ENCODE peak calls at places on chromosomes 6 and 20, in five cellular contexts. R is mucosa of descending colon; B is esophagus squamous epithelium; C is CD8-positive, alpha-beta T cell; E is psoas muscle. Z is an unnamed sample.
A peak's percentile ranks its signal among the peaks of the same experiment; 100 is the strongest.

GRCh38 chr20:63106108-63106764 is 99.5 kb upstream of the BHLHE23 start:
- DNase-seq in R (peak; percentile 71), B (no peak), C (no peak), E (no peak), Z (no peak)

GRCh38 chr6:138115877-138116660 is 8.8 kb upstream of the PERP start:
- DNase-seq in R (no peak), B (no peak), C (peak; percentile 38), E (peak; percentile 66), Z (no peak)

GRCh38 chr6:3419624-3420272 is 37.1 kb downstream of the SLC22A23 start:
- DNase-seq in R (no peak), B (no peak), C (no peak), E (no peak), Z (peak; percentile 37)

GRCh38 chr6:130944486-130944885 is 117.3 kb downstream of the SMLR1 start:
- DNase-seq in R (no peak), B (no peak), C (no peak), E (no peak), Z (no peak)

GRCh38 chr20:60857708-60858107 is 394.4 kb upstream of the CDH4 start:
- DNase-seq in R (no peak), B (no peak), C (no peak), E (no peak), Z (no peak)

GRCh38 chr20:51532577-51533191 is 9.8 kb downstream of the NFATC2 start:
- DNase-seq in R (peak; percentile 59), B (no peak), C (no peak), E (peak; percentile 80), Z (no peak)

GRCh38 chr6:89509719-89510339 is 76.9 kb downstream of the ANKRD6 start:
- DNase-seq in R (no peak), B (no peak), C (no peak), E (no peak), Z (no peak)

GRCh38 chr6:112016335-112016734 is 37.6 kb upstream of the CCN6 start:
- DNase-seq in R (no peak), B (no peak), C (no peak), E (no peak), Z (no peak)

GRCh38 chr6:139595183-139595582 is 220.7 kb upstream of the CITED2 start:
- DNase-seq in R (no peak), B (no peak), C (no peak), E (no peak), Z (no peak)

GRCh38 chr20:10357974-10358373 is 76.0 kb downstream of the MKKS start:
- DNase-seq in R (no peak), B (no peak), C (no peak), E (no peak), Z (no peak)

GRCh38 chr20:44541957-44542356 is 20.1 kb upstream of the SERINC3 start:
- DNase-seq in R (no peak), B (no peak), C (no peak), E (no peak), Z (no peak)

DNA sequence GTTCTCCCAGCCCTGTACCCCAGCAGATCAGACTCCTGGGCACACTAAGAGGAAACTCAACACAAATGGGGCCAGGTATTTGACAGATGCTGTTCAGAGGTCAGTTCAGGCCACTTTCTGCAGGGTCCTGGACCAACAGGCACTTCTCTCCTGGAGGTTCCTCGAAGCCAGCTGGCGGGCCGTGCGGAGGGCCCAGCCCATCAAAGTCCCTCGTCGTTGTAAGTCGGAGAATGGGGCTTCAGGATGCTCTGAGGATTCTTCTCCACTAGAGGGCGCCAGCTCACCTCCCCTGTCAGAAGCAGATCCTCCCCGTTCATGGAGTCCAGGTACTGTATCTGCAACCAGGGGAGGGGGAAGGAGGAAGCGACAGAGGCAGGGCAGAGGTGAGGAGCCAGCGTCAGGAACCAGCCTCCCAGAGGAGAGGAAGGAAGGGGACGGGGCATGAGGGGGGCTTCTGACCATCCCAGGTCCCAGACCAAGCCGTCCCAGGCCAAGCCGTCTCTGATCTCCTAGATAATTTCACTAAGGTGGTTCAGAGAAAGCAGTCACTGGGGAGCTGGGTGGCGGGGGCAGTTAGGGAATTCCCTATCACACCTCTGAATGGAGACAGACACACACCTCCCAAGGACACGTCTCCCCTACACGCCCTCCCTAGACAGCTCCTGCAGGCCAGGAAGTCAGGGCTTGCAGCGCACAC is 11.7 kb upstream of the FAM83C start:
- DNase-seq in R (peak; percentile 72), B (peak; percentile 26), C (peak; percentile 82), E (peak; percentile 80), Z (no peak)
- H3K4me1 ChIP-seq in R (peaks cover 9% of the 10 kb centered on the region), B (peaks cover 69% of the 10 kb centered on the region), C (peaks cover 4% of the 10 kb centered on the region), E (peaks cover 44% of the 10 kb centered on the region), Z (peaks cover 56% of the 10 kb centered on the region)

GRCh38 chr20:61900376-61901293 is 165.0 kb downstream of the TAF4 start:
- DNase-seq in R (peak; percentile 37), B (no peak), C (no peak), E (peak; percentile 28), Z (no peak)

GRCh38 chr20:61896058-61896961 is 169.4 kb downstream of the TAF4 start:
- DNase-seq in R (peak; percentile 49), B (no peak), C (peak; percentile 14), E (peak; percentile 57), Z (no peak)

GRCh38 chr20:61897401-61898295 is 168.0 kb downstream of the TAF4 start:
- DNase-seq in R (peak; percentile 42), B (no peak), C (no peak), E (peak; percentile 32), Z (no peak)

GRCh38 chr20:61899971-61900370 is 165.7 kb downstream of the TAF4 start:
- DNase-seq in R (peak; percentile 42), B (no peak), C (no peak), E (peak; percentile 43), Z (no peak)

DNA sequence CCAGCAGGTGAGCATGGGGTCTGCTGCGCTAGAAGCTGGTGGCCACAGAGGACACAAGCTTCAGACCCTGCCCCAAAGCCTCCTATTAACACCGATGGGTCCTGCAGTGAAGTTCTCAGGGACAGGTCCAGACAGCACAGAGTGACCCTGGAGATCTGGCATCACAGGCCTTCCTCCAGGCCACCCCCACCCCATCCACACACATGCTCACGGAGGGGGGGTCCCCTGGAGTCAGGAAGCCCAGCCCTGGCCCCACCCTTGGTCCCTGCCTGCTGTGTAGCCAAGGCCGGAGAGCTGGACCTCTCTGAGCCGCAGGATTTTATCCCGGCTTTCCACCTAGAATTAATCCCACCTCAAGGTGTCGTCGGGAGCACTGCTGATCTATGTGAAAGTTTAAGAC is 167.3 kb downstream of the TAF4 start:
- DNase-seq in R (peak; percentile 23), B (no peak), C (no peak), E (peak; percentile 19), Z (no peak)
- H3K4me1 ChIP-seq in R (no peaks in the 10 kb centered on the region), B (peaks cover 6% of the 10 kb centered on the region), C (no peaks in the 10 kb centered on the region), E (no peaks in the 10 kb centered on the region), Z (peaks cover 4% of the 10 kb centered on the region)

GRCh38 chr20:50141018-50141675 is 12.4 kb downstream of the PEDS1 start:
- DNase-seq in R (no peak), B (no peak), C (no peak), E (no peak), Z (no peak)
- H3K4me1 ChIP-seq in R (no peaks in the 10 kb centered on the region), B (peaks cover 98% of the 10 kb centered on the region), C (peaks cover 6% of the 10 kb centered on the region), E (peaks cover 52% of the 10 kb centered on the region), Z (peaks cover 93% of the 10 kb centered on the region)

GRCh38 chr6:44104661-44105060 is 22.6 kb downstream of the MRPL14 start:
- DNase-seq in R (no peak), B (no peak), C (no peak), E (peak; percentile 76), Z (no peak)
- H3K4me1 ChIP-seq in R (no peaks in the 10 kb centered on the region), B (peaks cover 23% of the 10 kb centered on the region), C (no peaks in the 10 kb centered on the region), E (peaks cover 58% of the 10 kb centered on the region), Z (peaks cover 8% of the 10 kb centered on the region)

DNA sequence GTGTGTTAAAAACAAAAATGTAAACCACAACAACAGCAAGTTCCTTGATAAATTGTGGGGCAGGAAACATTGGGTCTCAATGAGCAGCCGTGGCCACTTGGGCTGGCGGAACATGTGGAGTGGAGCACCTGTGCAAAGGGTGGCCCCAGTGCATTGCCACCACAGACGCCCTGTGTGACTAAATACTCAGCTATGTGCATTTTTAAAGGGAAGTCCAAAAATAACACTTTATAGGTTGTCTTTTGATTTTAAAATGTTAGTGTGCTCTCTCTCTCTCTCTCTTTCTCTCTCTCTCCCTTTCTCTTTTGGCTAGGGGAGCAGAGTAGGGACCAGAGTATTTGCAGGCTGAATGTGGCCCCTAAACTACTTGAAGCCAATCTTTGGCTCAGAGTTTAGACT is 236.4 kb downstream of the BCAS1 start:
- DNase-seq in R (peak; percentile 66), B (no peak), C (no peak), E (no peak), Z (no peak)
- H3K4me1 ChIP-seq in R (peaks cover 29% of the 10 kb centered on the region), B (peaks cover 31% of the 10 kb centered on the region), C (peaks cover 53% of the 10 kb centered on the region), E (peaks cover 13% of the 10 kb centered on the region), Z (peaks cover 23% of the 10 kb centered on the region)

DNA sequence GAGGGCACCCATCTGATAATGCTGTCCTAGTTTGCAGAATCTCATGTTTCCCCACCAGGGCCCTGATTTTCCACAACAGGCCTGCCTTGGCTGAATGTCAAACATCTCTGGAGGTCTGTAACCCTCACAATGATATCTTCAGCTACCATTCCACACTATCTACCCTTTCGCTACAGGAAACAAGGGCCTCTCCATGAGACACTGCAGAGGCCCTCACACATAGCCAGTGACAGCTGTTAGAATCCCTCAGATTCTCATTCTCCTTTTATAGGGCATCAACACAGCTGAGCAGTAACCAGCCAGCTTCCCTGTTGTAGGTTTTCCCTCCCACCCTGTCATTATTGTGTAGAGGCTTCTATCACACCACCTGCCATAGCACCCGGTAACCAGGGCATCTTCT is 29.6 kb upstream of the MICB start:
- DNase-seq in R (no peak), B (no peak), C (no peak), E (no peak), Z (no peak)
- H3K4me1 ChIP-seq in R (peaks cover 7% of the 10 kb centered on the region), B (peaks cover 54% of the 10 kb centered on the region), C (peaks cover 86% of the 10 kb centered on the region), E (no peaks in the 10 kb centered on the region), Z (peaks cover 20% of the 10 kb centered on the region)

GRCh38 chr20:57701651-57702050 is 8.2 kb downstream of the PMEPA1 start:
- DNase-seq in R (no peak), B (no peak), C (no peak), E (no peak), Z (no peak)
- H3K4me1 ChIP-seq in R (peaks cover 29% of the 10 kb centered on the region), B (peaks cover 34% of the 10 kb centered on the region), C (no peaks in the 10 kb centered on the region), E (peaks cover 38% of the 10 kb centered on the region), Z (peaks cover 23% of the 10 kb centered on the region)

GRCh38 chr6:37776546-37776945 is 43.0 kb upstream of the ZFAND3 start:
- DNase-seq in R (no peak), B (no peak), C (no peak), E (no peak), Z (no peak)

GRCh38 chr6:37779902-37780628 is 39.5 kb upstream of the ZFAND3 start:
- DNase-seq in R (no peak), B (no peak), C (no peak), E (no peak), Z (no peak)

GRCh38 chr6:37777272-37777736 is 42.2 kb upstream of the ZFAND3 start:
- DNase-seq in R (no peak), B (no peak), C (no peak), E (no peak), Z (no peak)

GRCh38 chr6:37781788-37782187 is 37.7 kb upstream of the ZFAND3 start:
- DNase-seq in R (no peak), B (no peak), C (no peak), E (no peak), Z (no peak)

GRCh38 chr6:37779111-37779800 is 40.3 kb upstream of the ZFAND3 start:
- DNase-seq in R (no peak), B (no peak), C (no peak), E (no peak), Z (no peak)
- H3K4me1 ChIP-seq in R (peaks cover 7% of the 10 kb centered on the region), B (peaks cover 15% of the 10 kb centered on the region), C (peaks cover 12% of the 10 kb centered on the region), E (peaks cover 10% of the 10 kb centered on the region), Z (peaks cover 16% of the 10 kb centered on the region)